ENCODE peak calls at places on chromosomes 6 and 20, in eight cellular contexts. One of them, this sample, is unnamed.

GRCh38 chr20:61733891-61734732 is 331.6 kb downstream of the TAF4 start:
- DNase-seq in NCI-H524: no peak
- DNase-seq in GOT3: no peak
- DNase-seq in left cardiac atrium: no peak
- DNase-seq in retina: peak
- DNase-seq in IMR-90: no peak
- DNase-seq in T-helper 1 cell: no peak
- DNase-seq in astrocyte: no peak
- DNase-seq in this sample: peak

GRCh38 chr20:11092151-11092550 is 418.4 kb upstream of the JAG1 start:
- DNase-seq in NCI-H524: no peak
- DNase-seq in GOT3: no peak
- DNase-seq in left cardiac atrium: no peak
- DNase-seq in retina: no peak
- DNase-seq in IMR-90: peak
- DNase-seq in T-helper 1 cell: no peak
- DNase-seq in astrocyte: no peak
- DNase-seq in this sample: no peak

GRCh38 chr6:121711472-121711871 is 276.0 kb downstream of the GJA1 start:
- DNase-seq in NCI-H524: no peak
- DNase-seq in GOT3: no peak
- DNase-seq in left cardiac atrium: peak
- DNase-seq in retina: no peak
- DNase-seq in IMR-90: no peak
- DNase-seq in T-helper 1 cell: no peak
- DNase-seq in astrocyte: no peak
- DNase-seq in this sample: no peak

GRCh38 chr20:41373851-41374567 is 7.4 kb upstream of the EMILIN3 start:
- DNase-seq in NCI-H524: no peak
- DNase-seq in GOT3: no peak
- DNase-seq in left cardiac atrium: no peak
- DNase-seq in retina: no peak
- DNase-seq in IMR-90: no peak
- DNase-seq in T-helper 1 cell: no peak
- DNase-seq in astrocyte: no peak
- DNase-seq in this sample: peak

GRCh38 chr6:43274916-43275597 is 23.0 kb upstream of the SLC22A7 start:
- DNase-seq in NCI-H524: no peak
- DNase-seq in GOT3: no peak
- DNase-seq in left cardiac atrium: no peak
- DNase-seq in retina: no peak
- DNase-seq in IMR-90: no peak
- DNase-seq in T-helper 1 cell: peak
- DNase-seq in astrocyte: no peak
- DNase-seq in this sample: peak

GRCh38 chr6:43207286-43207685 is 22.0 kb downstream of the DNPH1 start:
- DNase-seq in NCI-H524: no peak
- DNase-seq in GOT3: no peak
- DNase-seq in left cardiac atrium: no peak
- DNase-seq in retina: no peak
- DNase-seq in IMR-90: no peak
- DNase-seq in T-helper 1 cell: no peak
- DNase-seq in astrocyte: no peak
- DNase-seq in this sample: no peak

GRCh38 chr6:169097336-169098052 is 156.2 kb downstream of the THBS2 start:
- DNase-seq in NCI-H524: no peak
- DNase-seq in GOT3: peak
- DNase-seq in left cardiac atrium: no peak
- DNase-seq in retina: peak
- DNase-seq in IMR-90: peak
- DNase-seq in T-helper 1 cell: no peak
- DNase-seq in astrocyte: peak
- DNase-seq in this sample: peak

GRCh38 chr6:100001915-100002388 is 7.9 kb upstream of the MCHR2 start:
- DNase-seq in NCI-H524: peak
- DNase-seq in GOT3: no peak
- DNase-seq in left cardiac atrium: peak
- DNase-seq in retina: peak
- DNase-seq in IMR-90: peak
- DNase-seq in T-helper 1 cell: peak
- DNase-seq in astrocyte: peak
- DNase-seq in this sample: peak

GRCh38 chr20:13777171-13777601 is 7.5 kb downstream of the ESF1 start:
- DNase-seq in NCI-H524: no peak
- DNase-seq in GOT3: no peak
- DNase-seq in left cardiac atrium: no peak
- DNase-seq in retina: no peak
- DNase-seq in IMR-90: peak
- DNase-seq in T-helper 1 cell: no peak
- DNase-seq in astrocyte: peak
- DNase-seq in this sample: no peak

GRCh38 chr6:169850746-169851145 is 99.3 kb downstream of the ERMARD start:
- DNase-seq in NCI-H524: no peak
- DNase-seq in GOT3: no peak
- DNase-seq in left cardiac atrium: no peak
- DNase-seq in retina: no peak
- DNase-seq in IMR-90: no peak
- DNase-seq in T-helper 1 cell: no peak
- DNase-seq in astrocyte: no peak
- DNase-seq in this sample: no peak

GRCh38 chr6:74931567-74931966 is 274.3 kb downstream of the COL12A1 start:
- DNase-seq in NCI-H524: no peak
- DNase-seq in GOT3: no peak
- DNase-seq in left cardiac atrium: no peak
- DNase-seq in retina: no peak
- DNase-seq in IMR-90: peak
- DNase-seq in T-helper 1 cell: no peak
- DNase-seq in astrocyte: peak
- DNase-seq in this sample: no peak

GRCh38 chr6:168042426-168043192 is 36.4 kb downstream of the FRMD1 start:
- DNase-seq in NCI-H524: no peak
- DNase-seq in GOT3: no peak
- DNase-seq in left cardiac atrium: no peak
- DNase-seq in retina: no peak
- DNase-seq in IMR-90: no peak
- DNase-seq in T-helper 1 cell: no peak
- DNase-seq in astrocyte: no peak
- DNase-seq in this sample: no peak

This sample was measured in left kidney.